ENCODE peak calls at places on chromosomes 1 and 21, in six cellular contexts. T is IMR-90, Q is WTC11, J is tibial nerve, F is astrocyte of the spinal cord, G is fibroblast of mammary gland. W is an unnamed sample.

GRCh38 chr1:222521299-222522104 is 26.4 kb downstream of the HHIPL2 start:
- DNase-seq in J (no peak), F (no peak), G (peak), T (peak), Q (no peak), W (no peak)

GRCh38 chr21:40783404-40783803 is 63.6 kb downstream of the DSCAM start:
- DNase-seq in T (no peak), Q (no peak), G (no peak), J (no peak), F (no peak), W (no peak)

GRCh38 chr1:145994391-145995120 is 1.8 kb downstream of the TXNIP start:
- DNase-seq in F (no peak), T (no peak), Q (no peak), G (peak), J (no peak), W (no peak)

GRCh38 chr1:59294423-59294822 is 2.5 kb upstream of the FGGY start:
- DNase-seq in Q (no peak), T (no peak), G (no peak), J (no peak), F (no peak), W (no peak)

GRCh38 chr1:62962794-62963776 is 179.2 kb downstream of the ATG4C start:
- DNase-seq in G (peak), T (peak), F (peak), Q (peak), J (peak), W (peak)

GRCh38 chr1:30111431-30111830 is 612.0 kb downstream of the MATN1 start:
- DNase-seq in G (peak), J (peak), Q (peak), F (peak), T (peak), W (peak)

GRCh38 chr1:65001238-65001792 is 35.0 kb upstream of the JAK1 start:
- DNase-seq in Q (peak), T (peak), J (peak), G (peak), F (peak), W (no peak)

GRCh38 chr21:45045481-45045880 is 28.9 kb upstream of the ADARB1 start:
- DNase-seq in G (peak), T (no peak), Q (no peak), J (no peak), F (no peak), W (no peak)

GRCh38 chr1:235855811-235856429 is 10.8 kb downstream of the LYST start:
- DNase-seq in J (no peak), T (peak), F (no peak), G (no peak), Q (no peak), W (no peak)

GRCh38 chr1:228063251-228064191 is 19.0 kb upstream of the ARF1 start:
- DNase-seq in G (no peak), Q (no peak), T (no peak), F (no peak), J (no peak), W (no peak)

GRCh38 chr1:173206816-173207595 is at the start of gene TNFSF4:
- DNase-seq in T (peak), Q (no peak), G (peak), J (no peak), F (no peak), W (no peak)

GRCh38 chr1:54711536-54711935 is 4.1 kb upstream of the TTC4 start:
- DNase-seq in T (no peak), J (no peak), Q (no peak), F (no peak), G (no peak), W (no peak)

GRCh38 chr21:43716376-43717165 is 2.4 kb upstream of the PDXK start:
- DNase-seq in G (peak), Q (no peak), J (no peak), F (peak), T (peak), W (no peak)

GRCh38 chr1:115908565-115909334 is 67.6 kb upstream of the SLC22A15 start:
- DNase-seq in G (no peak), T (no peak), F (no peak), J (no peak), Q (no peak), W (no peak)

GRCh38 chr1:46070164-46070814 is 62.1 kb downstream of the PIK3R3 start:
- DNase-seq in F (no peak), J (peak), G (no peak), T (no peak), Q (no peak), W (no peak)

GRCh38 chr1:17551755-17552234 is 12.3 kb downstream of the ARHGEF10L start:
- DNase-seq in T (peak), F (peak), G (peak), Q (no peak), J (no peak), W (no peak)

GRCh38 chr1:10508511-10508951 is 33.8 kb downstream of the PEX14 start:
- DNase-seq in F (peak), J (no peak), Q (peak), T (peak), G (no peak), W (no peak)

GRCh38 chr21:45574691-45575090 is 32.5 kb upstream of the SLC19A1 start:
- DNase-seq in F (no peak), G (no peak), Q (no peak), T (no peak), J (no peak), W (no peak)

GRCh38 chr1:14352897-14353296 is 245.6 kb upstream of the KAZN start:
- DNase-seq in G (no peak), Q (no peak), T (no peak), J (no peak), F (no peak), W (no peak)

GRCh38 chr1:223215026-223215425 is 72.0 kb upstream of the TLR5 start:
- DNase-seq in J (no peak), T (no peak), Q (no peak), G (no peak), F (no peak), W (no peak)

GRCh38 chr1:54342764-54343687 is 63.2 kb downstream of the SSBP3 start:
- DNase-seq in G (no peak), T (no peak), Q (no peak), F (no peak), J (no peak), W (no peak)

GRCh38 chr1:228016181-228016510 is 9.3 kb downstream of the WNT3A start:
- DNase-seq in J (no peak), G (no peak), Q (no peak), F (no peak), T (no peak), W (no peak)

GRCh38 chr1:233075045-233075444 is 124.6 kb downstream of the NTPCR start:
- DNase-seq in J (no peak), T (peak), G (peak), F (peak), Q (no peak), W (no peak)

GRCh38 chr1:234253732-234254131 is 119.5 kb upstream of the COA6 start:
- DNase-seq in F (no peak), J (no peak), T (no peak), G (no peak), Q (no peak), W (no peak)

GRCh38 chr1:8145525-8145924 is 119.4 kb upstream of the ERRFI1 start:
- DNase-seq in Q (no peak), F (peak), T (no peak), J (no peak), G (no peak), W (no peak)
- TF ChIP-seq CTCF in Q (no peak), F (no peak), T (no peak), J (no peak), G (no peak), W (no peak)

GRCh38 chr1:1013105-1013921 is at the start of gene ISG15:
- DNase-seq in J (peak), F (peak), Q (peak), G (peak), T (peak), W (peak)

GRCh38 chr1:1019122-1019999 is 559 bp upstream of the AGRN start:
- DNase-seq in G (peak), T (peak), F (peak), Q (peak), J (peak), W (peak)

GRCh38 chr1:1011388-1011949 is 1.8 kb upstream of the ISG15 start:
- DNase-seq in F (no peak), J (no peak), G (no peak), T (no peak), Q (no peak), W (no peak)

GRCh38 chr1:1013922-1014617 is 773 bp downstream of the ISG15 start:
- DNase-seq in T (peak), G (peak), Q (no peak), F (no peak), J (no peak), W (peak)

DNA sequence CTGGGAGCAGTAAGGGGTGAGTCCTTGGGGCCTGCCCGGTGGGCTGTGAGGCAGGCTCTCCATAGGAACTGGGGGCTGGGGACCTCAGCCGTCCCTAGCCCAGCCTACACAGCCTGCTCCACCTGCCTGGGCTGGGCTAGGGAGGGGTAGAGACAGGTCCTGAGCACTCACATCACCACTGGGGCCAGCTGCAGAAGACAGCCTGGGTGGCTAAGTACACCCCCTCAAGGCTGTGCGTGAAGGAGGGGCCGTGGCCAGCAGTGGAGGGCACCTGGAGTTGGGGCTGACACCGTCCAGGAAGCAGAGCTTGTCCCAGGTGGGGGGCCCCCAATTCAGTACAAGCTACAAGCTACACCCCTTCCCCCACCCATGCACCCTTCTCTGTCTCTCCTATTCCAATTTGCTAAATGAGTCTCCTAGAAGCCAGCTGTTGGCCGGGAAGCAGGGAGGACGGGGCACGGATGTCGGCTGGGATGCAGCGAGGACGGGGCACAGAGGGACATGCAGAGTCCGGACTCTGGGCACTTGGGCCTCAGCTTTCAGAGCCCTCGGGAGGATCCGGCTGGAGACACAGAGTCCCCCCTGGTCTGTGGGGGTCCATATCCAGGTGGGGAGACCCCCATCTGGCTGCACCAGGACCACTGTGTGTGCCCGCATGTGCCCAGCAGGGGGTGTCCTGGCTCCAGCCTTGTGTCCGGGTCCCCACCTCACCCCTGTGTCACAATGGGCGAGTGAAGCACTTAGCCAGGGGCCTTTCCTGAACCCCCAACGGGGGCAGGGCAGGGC is 1.8 kb downstream of the ISG15 start:
- DNase-seq in F (no peak), T (no peak), G (no peak), J (no peak), Q (peak), W (no peak)
- TF ChIP-seq CTCF in F (peak), T (peak), G (peak), J (no peak), Q (peak), W (peak)

GRCh38 chr1:213051127-213051880 is at the start of gene RPS6KC1:
- DNase-seq in Q (peak), F (peak), T (peak), J (peak), G (peak), W (peak)
- TF ChIP-seq CTCF in Q (no peak), F (peak), T (no peak), J (no peak), G (no peak), W (peak)

GRCh38 chr1:182182311-182182710 is 120.8 kb upstream of the ZNF648 start:
- DNase-seq in G (no peak), Q (no peak), T (no peak), F (no peak), J (no peak), W (no peak)
- TF ChIP-seq CTCF in G (no peak), Q (no peak), T (no peak), F (no peak), J (no peak), W (no peak)

GRCh38 chr1:21242846-21243245 is 47.4 kb downstream of the ECE1 start:
- DNase-seq in G (no peak), T (no peak), F (no peak), Q (no peak), J (no peak), W (no peak)

GRCh38 chr1:21245688-21246229 is 44.5 kb downstream of the ECE1 start:
- DNase-seq in Q (no peak), T (no peak), J (no peak), G (no peak), F (no peak), W (no peak)

GRCh38 chr1:21244154-21244553 is 46.1 kb downstream of the ECE1 start:
- DNase-seq in T (no peak), J (no peak), G (no peak), F (no peak), Q (no peak), W (no peak)

GRCh38 chr1:21246905-21247642 is 43.2 kb downstream of the ECE1 start:
- DNase-seq in T (no peak), G (no peak), J (no peak), F (no peak), Q (no peak), W (no peak)

GRCh38 chr1:21244986-21245687 is 45.1 kb downstream of the ECE1 start:
- DNase-seq in T (no peak), J (no peak), G (no peak), Q (peak), F (no peak), W (no peak)
- TF ChIP-seq CTCF in T (peak), J (no peak), G (peak), Q (peak), F (peak), W (peak)

GRCh38 chr1:109634292-109634691 is 14.7 kb downstream of the AMPD2 start:
- DNase-seq in F (no peak), Q (no peak), G (no peak), T (no peak), J (peak), W (no peak)

GRCh38 chr1:109637446-109637845 is 17.8 kb downstream of the AMPD2 start:
- DNase-seq in Q (no peak), F (no peak), T (no peak), G (no peak), J (no peak), W (no peak)

GRCh38 chr1:109635862-109636200 is 16.2 kb downstream of the AMPD2 start:
- DNase-seq in Q (no peak), F (no peak), T (no peak), J (peak), G (no peak), W (no peak)

GRCh38 chr1:109634771-109635750 is 15.4 kb downstream of the AMPD2 start:
- DNase-seq in J (peak), G (no peak), T (no peak), F (no peak), Q (no peak), W (no peak)

DNA sequence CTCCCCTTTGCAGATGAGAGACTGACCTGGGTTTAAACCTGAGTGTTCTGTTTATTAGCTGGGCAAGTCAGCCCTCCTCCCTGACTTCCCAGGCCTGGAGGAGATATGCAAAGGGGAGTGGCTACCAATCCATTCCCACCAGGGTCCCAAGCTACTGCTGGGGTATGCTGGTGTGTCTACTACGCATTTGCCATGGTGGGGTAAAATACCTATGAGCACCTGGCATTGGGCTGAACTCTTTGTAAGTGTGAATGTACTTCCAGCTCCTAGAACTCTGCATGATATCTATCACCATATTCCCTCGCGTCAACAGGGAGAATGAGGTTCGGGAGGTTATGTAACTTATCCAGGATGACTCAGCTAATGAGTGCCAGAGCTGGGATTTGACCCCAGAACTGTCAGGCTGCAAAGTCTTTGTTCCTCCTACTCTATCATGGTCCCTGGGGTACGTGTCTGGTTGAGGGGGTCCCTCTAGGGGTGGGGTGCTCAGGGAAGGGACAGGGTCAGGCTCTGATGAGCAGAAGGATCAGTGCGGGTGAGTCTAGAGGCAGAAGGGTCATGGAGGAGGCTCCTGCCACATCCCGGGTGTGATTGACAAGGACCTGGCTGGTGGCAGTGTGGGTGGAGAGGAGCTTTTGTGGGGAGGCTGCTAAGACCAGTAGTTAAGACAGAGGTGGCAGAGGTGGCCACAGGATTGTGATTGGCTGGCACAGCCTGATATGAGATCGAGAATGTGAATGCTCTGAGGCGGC is 16.7 kb downstream of the AMPD2 start:
- DNase-seq in T (peak), Q (no peak), J (peak), F (peak), G (peak), W (no peak)
- TF ChIP-seq CTCF in T (no peak), Q (no peak), J (no peak), F (no peak), G (no peak), W (no peak)

DNA sequence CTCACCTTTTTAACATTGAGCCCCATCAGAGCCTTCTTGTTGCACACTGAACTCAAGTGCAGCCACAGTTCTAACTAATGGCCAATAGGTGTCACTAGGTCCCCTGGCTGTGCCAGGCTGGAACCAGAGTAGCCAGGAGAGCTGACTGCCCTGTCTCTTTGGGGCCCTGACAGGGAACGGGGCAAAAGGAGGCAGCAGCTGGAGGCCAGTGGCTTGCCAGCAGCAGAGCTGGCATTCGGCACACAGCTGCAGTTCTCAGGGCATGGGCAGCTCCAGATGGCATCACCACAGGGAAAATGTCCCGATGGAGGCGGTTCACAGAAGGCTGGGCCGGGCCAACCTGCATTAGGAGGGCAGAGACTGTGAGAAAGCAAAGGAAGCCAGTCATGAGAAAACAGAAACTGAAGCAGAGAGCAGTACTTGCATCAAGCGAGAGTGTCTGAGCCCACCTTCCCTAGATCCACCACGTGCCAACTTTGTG is 188.6 kb downstream of the FCRL5 start:
- DNase-seq in J (no peak), T (peak), G (peak), F (peak), Q (peak), W (no peak)
- TF ChIP-seq CTCF in J (peak), T (peak), G (peak), F (peak), Q (no peak), W (peak)

GRCh38 chr1:203692565-203693470 is 66.2 kb downstream of the ATP2B4 start:
- DNase-seq in J (peak), F (peak), Q (no peak), T (peak), G (peak), W (no peak)
- TF ChIP-seq CTCF in J (no peak), F (no peak), Q (no peak), T (peak), G (no peak), W (no peak)

W was measured in progenitor cell of endocrine pancreas.